ENCODE peak calls at places on chromosomes 12 and 14, in six cellular contexts. H, T, S, P, D and V are unnamed samples.

GRCh38 chr12:2618291-2618995 is 176.3 kb upstream of the FKBP4 start:
- DNase-seq in H (no peak), T (no peak), S (no peak), P (no peak), D (no peak), V (no peak)

GRCh38 chr14:105093426-105094192 is 28.4 kb upstream of the GPR132 start:
- DNase-seq in H (peak; percentile 66), T (peak; percentile 85), S (no peak), P (peak; percentile 88), D (no peak), V (peak; percentile 78)

GRCh38 chr14:77198576-77198975 is 17.0 kb downstream of the TMEM63C start:
- DNase-seq in H (no peak), T (no peak), S (no peak), P (no peak), D (no peak), V (no peak)

GRCh38 chr14:24251880-24252288 is 9.5 kb upstream of the TINF2 start:
- DNase-seq in H (peak; percentile 37), T (no peak), S (no peak), P (no peak), D (no peak), V (peak; percentile 3)

GRCh38 chr12:56688846-56689113 is 696 bp upstream of the PTGES3 start:
- DNase-seq in H (no peak), T (no peak), S (no peak), P (no peak), D (no peak), V (no peak)

GRCh38 chr12:31089072-31089471 is 15.4 kb downstream of the DDX11 start:
- DNase-seq in H (no peak), T (no peak), S (no peak), P (no peak), D (no peak), V (no peak)

GRCh38 chr14:21063479-21063878 is 5.9 kb downstream of the RNASE8 start:
- DNase-seq in H (no peak), T (no peak), S (peak; percentile 23), P (peak; percentile 4), D (peak; percentile 54), V (no peak)

GRCh38 chr14:59407246-59407615 is 57.9 kb downstream of the GPR135 start:
- DNase-seq in H (no peak), T (no peak), S (no peak), P (no peak), D (peak; percentile 78), V (no peak)

GRCh38 chr12:131770120-131770519 is 58.1 kb upstream of the MMP17 start:
- DNase-seq in H (no peak), T (no peak), S (no peak), P (no peak), D (no peak), V (no peak)

GRCh38 chr12:124745891-124746570 is 117.6 kb downstream of the SCARB1 start:
- DNase-seq in H (peak; percentile 82), T (peak; percentile 87), S (peak; percentile 91), P (peak; percentile 87), D (no peak), V (peak; percentile 45)

GRCh38 chr12:4794503-4794902 is 74.3 kb downstream of the GALNT8 start:
- DNase-seq in H (no peak), T (no peak), S (no peak), P (no peak), D (no peak), V (no peak)

GRCh38 chr12:114691196-114691595 is 7.2 kb upstream of the TBX3 start:
- DNase-seq in H (no peak), T (no peak), S (no peak), P (no peak), D (no peak), V (no peak)

GRCh38 chr14:105364100-105364708 is 34.1 kb upstream of the TEX22 start:
- DNase-seq in H (no peak), T (no peak), S (no peak), P (peak; percentile 47), D (peak; percentile 15), V (peak; percentile 31)

GRCh38 chr14:24171422-24172260 is at the start of gene REC8:
- DNase-seq in H (no peak), T (peak; percentile 64), S (peak; percentile 61), P (peak; percentile 74), D (no peak), V (peak; percentile 90)

GRCh38 chr12:42278116-42278485 is 40.1 kb upstream of the YAF2 start:
- DNase-seq in H (no peak), T (no peak), S (no peak), P (no peak), D (no peak), V (no peak)

GRCh38 chr12:124347805-124348658 is 53.1 kb downstream of the RFLNA start:
- DNase-seq in H (no peak), T (no peak), S (no peak), P (no peak), D (no peak), V (no peak)

GRCh38 chr12:68236421-68237059 is 10.9 kb upstream of the IL26 start:
- DNase-seq in H (no peak), T (no peak), S (no peak), P (no peak), D (no peak), V (no peak)

GRCh38 chr14:102225936-102226335 is 79.0 kb downstream of the MOK start:
- DNase-seq in H (no peak), T (no peak), S (no peak), P (no peak), D (no peak), V (no peak)

GRCh38 chr14:68932686-68933085 is 46.4 kb downstream of the ACTN1 start:
- DNase-seq in H (no peak), T (no peak), S (no peak), P (no peak), D (no peak), V (no peak)

GRCh38 chr12:13255792-13256704 is 59.5 kb downstream of the EMP1 start:
- DNase-seq in H (peak; percentile 80), T (peak; percentile 96), S (peak; percentile 92), P (peak; percentile 94), D (peak; percentile 86), V (peak; percentile 96)

GRCh38 chr14:96827310-96827709 is 30.1 kb downstream of the VRK1 start:
- DNase-seq in H (no peak), T (no peak), S (no peak), P (no peak), D (no peak), V (no peak)

GRCh38 chr12:685388-685787 is 22.1 kb upstream of the NINJ2 start:
- DNase-seq in H (no peak), T (peak; percentile 24), S (no peak), P (peak; percentile 47), D (no peak), V (peak; percentile 82)

GRCh38 chr14:24952851-24953666 is 96.9 kb downstream of the STXBP6 start:
- DNase-seq in H (no peak), T (no peak), S (no peak), P (no peak), D (no peak), V (no peak)

GRCh38 chr14:64990939-64991338 is 4.2 kb downstream of the FNTB start:
- DNase-seq in H (no peak), T (no peak), S (no peak), P (no peak), D (no peak), V (no peak)

DNA sequence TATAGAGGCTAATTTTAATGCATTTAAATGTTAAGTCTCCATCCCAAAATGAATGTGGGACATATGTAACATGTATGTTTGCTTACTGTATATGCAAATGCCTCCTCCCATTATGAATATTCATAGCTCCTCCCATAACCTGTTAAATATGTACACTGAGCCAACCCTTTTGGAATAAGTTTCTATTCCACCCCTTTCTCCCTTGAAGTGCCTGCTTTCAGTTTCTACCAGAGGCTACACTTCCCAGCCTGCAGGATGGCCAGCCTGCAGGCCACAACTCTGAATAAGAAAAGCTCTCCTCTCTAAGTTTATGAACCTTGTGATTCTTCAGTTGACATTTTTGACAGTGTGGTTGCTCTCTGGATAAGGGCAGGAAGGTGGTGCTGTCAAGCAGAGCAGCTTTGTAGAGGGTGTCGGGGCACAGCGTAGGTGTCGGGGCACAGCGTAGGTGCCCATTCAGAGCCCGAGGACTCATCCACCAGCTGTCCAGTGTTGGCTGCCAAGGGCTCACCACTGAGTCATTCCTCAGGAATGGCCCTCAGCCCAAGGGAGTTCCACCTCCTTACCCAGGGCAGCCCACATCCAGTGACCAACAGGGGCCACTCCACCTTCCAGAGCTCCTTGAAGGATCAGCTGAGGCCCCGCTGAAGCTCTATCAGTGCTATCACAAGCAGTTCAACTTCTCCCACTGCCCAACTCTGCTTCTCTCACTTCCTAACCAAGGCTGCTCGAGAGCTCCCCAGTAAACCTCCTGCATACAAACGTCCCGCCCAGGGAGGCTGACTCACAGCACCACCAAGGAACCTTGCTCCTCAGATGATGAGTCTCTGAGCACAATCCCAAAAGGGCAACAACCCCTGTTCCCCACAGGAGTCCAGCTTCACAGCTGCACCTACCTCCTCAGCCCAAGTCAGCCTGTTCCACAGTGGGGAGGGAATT is 31.4 kb downstream of the VWF start:
- DNase-seq in H (peak; percentile 97), T (no peak), S (no peak), P (peak; percentile 45), D (peak; percentile 69), V (no peak)
- H3K4me3 ChIP-seq in H (peak overlapping the region; percentile 37), T (no peak overlapping the region), S (no peak overlapping the region), P (no peak overlapping the region), D (no peak overlapping the region), V (no peak overlapping the region)

GRCh38 chr12:14769462-14769836 is 33.8 kb downstream of the WBP11 start:
- DNase-seq in H (no peak), T (peak; percentile 62), S (peak; percentile 12), P (peak; percentile 51), D (no peak), V (peak; percentile 70)
- H3K27ac ChIP-seq in H (peak overlapping the region; percentile 83), T (peak overlapping the region; percentile 98), S (peak overlapping the region; percentile 83), P (peak overlapping the region; percentile 98), D (peak overlapping the region; percentile 91), V (peak overlapping the region; percentile 97)

GRCh38 chr14:50003213-50004021 is 110.5 kb downstream of the ARF6 start:
- DNase-seq in H (peak; percentile 78), T (peak; percentile 95), S (peak; percentile 64), P (peak; percentile 95), D (no peak), V (peak; percentile 97)
- H3K4me3 ChIP-seq in H (peak overlapping the region; percentile 63), T (peak overlapping the region; percentile 39), S (peak overlapping the region; percentile 61), P (peak overlapping the region; percentile 64), D (peak overlapping the region; percentile 58), V (peak overlapping the region; percentile 55)

GRCh38 chr12:121535150-121536057 is 45.4 kb downstream of the KDM2B start:
- DNase-seq in H (no peak), T (peak; percentile 25), S (no peak), P (peak; percentile 19), D (no peak), V (no peak)
- H3K27ac ChIP-seq in H (no peak overlapping the region), T (peak overlapping the region; percentile 87), S (peak overlapping the region; percentile 77), P (peak overlapping the region; percentile 90), D (no peak overlapping the region), V (peak overlapping the region; percentile 86)

GRCh38 chr14:50658203-50658602 is 9.9 kb downstream of the SAV1 start:
- DNase-seq in H (no peak), T (no peak), S (no peak), P (no peak), D (no peak), V (no peak)
- H3K4me3 ChIP-seq in H (no peak overlapping the region), T (no peak overlapping the region), S (no peak overlapping the region), P (no peak overlapping the region), D (no peak overlapping the region), V (no peak overlapping the region)

DNA sequence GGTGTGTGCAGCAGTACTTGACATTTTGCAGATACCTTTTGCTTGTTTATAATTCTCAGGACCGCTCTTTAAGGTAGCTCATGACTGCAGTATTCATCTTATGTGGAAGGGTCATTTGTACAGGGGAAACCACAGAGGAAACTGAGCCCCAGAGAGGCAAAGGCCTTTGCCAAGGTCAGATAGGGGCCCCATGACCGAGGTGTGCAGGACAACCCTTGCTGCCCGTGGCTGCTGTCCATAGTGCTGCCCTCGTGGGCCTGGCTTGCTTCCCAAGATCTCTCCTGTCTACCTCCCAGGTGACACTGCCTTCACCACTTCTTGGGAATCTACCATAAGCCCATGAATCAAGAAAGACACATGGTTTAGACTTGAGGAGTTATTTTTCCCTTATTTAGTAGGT is 198.7 kb upstream of the BCL2L14 start:
- DNase-seq in H (no peak), T (no peak), S (no peak), P (no peak), D (no peak), V (no peak)
- H3K27ac ChIP-seq in H (no peak overlapping the region), T (no peak overlapping the region), S (no peak overlapping the region), P (no peak overlapping the region), D (no peak overlapping the region), V (no peak overlapping the region)